ENCODE peak calls at places on chromosomes 5 and 9, in four cellular contexts. One of them, this sample, is unnamed.

GRCh38 chr5:40626834-40627233 is 52.9 kb upstream of the PTGER4 start:
- DNase-seq in tibial nerve: no peak
- DNase-seq in mammary epithelial cell: no peak
- DNase-seq in cardiac fibroblast: no peak
- DNase-seq in this sample: no peak

GRCh38 chr9:116959775-116960174 is 272.7 kb downstream of the TRIM32 start:
- DNase-seq in tibial nerve: no peak
- DNase-seq in mammary epithelial cell: no peak
- DNase-seq in cardiac fibroblast: no peak
- DNase-seq in this sample: no peak

GRCh38 chr9:113616716-113617496 is 153.4 kb downstream of the RGS3 start:
- DNase-seq in tibial nerve: no peak
- DNase-seq in mammary epithelial cell: no peak
- DNase-seq in cardiac fibroblast: no peak
- DNase-seq in this sample: no peak

GRCh38 chr9:121498487-121499176 is 1.0 kb downstream of the GGTA1 start:
- DNase-seq in tibial nerve: peak
- DNase-seq in mammary epithelial cell: peak
- DNase-seq in cardiac fibroblast: peak
- DNase-seq in this sample: peak

GRCh38 chr9:116234091-116234490 is 80.5 kb downstream of the PAPPA start:
- DNase-seq in tibial nerve: no peak
- DNase-seq in mammary epithelial cell: peak
- DNase-seq in cardiac fibroblast: peak
- DNase-seq in this sample: peak

GRCh38 chr5:97478513-97478912 is 295.5 kb upstream of the RIOK2 start:
- DNase-seq in tibial nerve: no peak
- DNase-seq in mammary epithelial cell: no peak
- DNase-seq in cardiac fibroblast: peak
- DNase-seq in this sample: no peak

GRCh38 chr5:127409236-127409921 is 108.1 kb upstream of the PRRC1 start:
- DNase-seq in tibial nerve: no peak
- DNase-seq in mammary epithelial cell: no peak
- DNase-seq in cardiac fibroblast: no peak
- DNase-seq in this sample: peak

GRCh38 chr5:121408778-121409177 is 442.9 kb upstream of the FTMT start:
- DNase-seq in tibial nerve: no peak
- DNase-seq in mammary epithelial cell: no peak
- DNase-seq in cardiac fibroblast: no peak
- DNase-seq in this sample: no peak

GRCh38 chr9:85349046-85349445 is 392.7 kb downstream of the AGTPBP1 start:
- DNase-seq in tibial nerve: no peak
- DNase-seq in mammary epithelial cell: no peak
- DNase-seq in cardiac fibroblast: no peak
- DNase-seq in this sample: no peak

GRCh38 chr5:83474170-83474796 is 2.7 kb downstream of the VCAN start:
- DNase-seq in tibial nerve: peak
- DNase-seq in mammary epithelial cell: peak
- DNase-seq in cardiac fibroblast: peak
- DNase-seq in this sample: peak

GRCh38 chr5:138458353-138458752 is 6.9 kb upstream of the EGR1 start:
- DNase-seq in tibial nerve: no peak
- DNase-seq in mammary epithelial cell: no peak
- DNase-seq in cardiac fibroblast: no peak
- DNase-seq in this sample: no peak

GRCh38 chr5:57859626-57860025 is 377.0 kb upstream of the ACTBL2 start:
- DNase-seq in tibial nerve: no peak
- DNase-seq in mammary epithelial cell: peak
- DNase-seq in cardiac fibroblast: no peak
- DNase-seq in this sample: no peak

GRCh38 chr5:142012186-142012785 is 541 bp downstream of the GNPDA1 start:
- DNase-seq in tibial nerve: peak
- DNase-seq in mammary epithelial cell: peak
- DNase-seq in cardiac fibroblast: peak
- DNase-seq in this sample: peak

GRCh38 chr5:7397005-7397546 is 1.1 kb downstream of the ADCY2 start:
- DNase-seq in tibial nerve: peak
- DNase-seq in mammary epithelial cell: no peak
- DNase-seq in cardiac fibroblast: no peak
- DNase-seq in this sample: peak

GRCh38 chr5:1156754-1157460 is 44.5 kb upstream of the SLC6A19 start:
- DNase-seq in tibial nerve: no peak
- DNase-seq in mammary epithelial cell: no peak
- DNase-seq in cardiac fibroblast: no peak
- DNase-seq in this sample: no peak

GRCh38 chr5:1152771-1153282 is 41.0 kb upstream of the SLC12A7 start:
- DNase-seq in tibial nerve: no peak
- DNase-seq in mammary epithelial cell: no peak
- DNase-seq in cardiac fibroblast: no peak
- DNase-seq in this sample: peak

GRCh38 chr5:1156033-1156753 is 44.3 kb upstream of the SLC12A7 start:
- DNase-seq in tibial nerve: no peak
- DNase-seq in mammary epithelial cell: no peak
- DNase-seq in cardiac fibroblast: no peak
- DNase-seq in this sample: no peak

GRCh38 chr5:1153428-1153827 is 41.6 kb upstream of the SLC12A7 start:
- DNase-seq in tibial nerve: no peak
- DNase-seq in mammary epithelial cell: no peak
- DNase-seq in cardiac fibroblast: no peak
- DNase-seq in this sample: no peak

GRCh38 chr5:1155191-1156032 is 43.5 kb upstream of the SLC12A7 start:
- DNase-seq in tibial nerve: no peak
- DNase-seq in mammary epithelial cell: no peak
- DNase-seq in cardiac fibroblast: no peak
- DNase-seq in this sample: no peak
- H3K4me3 ChIP-seq in tibial nerve: no peak
- H3K4me3 ChIP-seq in mammary epithelial cell: no peak
- H3K4me3 ChIP-seq in cardiac fibroblast: no peak
- H3K4me3 ChIP-seq in this sample: no peak

DNA sequence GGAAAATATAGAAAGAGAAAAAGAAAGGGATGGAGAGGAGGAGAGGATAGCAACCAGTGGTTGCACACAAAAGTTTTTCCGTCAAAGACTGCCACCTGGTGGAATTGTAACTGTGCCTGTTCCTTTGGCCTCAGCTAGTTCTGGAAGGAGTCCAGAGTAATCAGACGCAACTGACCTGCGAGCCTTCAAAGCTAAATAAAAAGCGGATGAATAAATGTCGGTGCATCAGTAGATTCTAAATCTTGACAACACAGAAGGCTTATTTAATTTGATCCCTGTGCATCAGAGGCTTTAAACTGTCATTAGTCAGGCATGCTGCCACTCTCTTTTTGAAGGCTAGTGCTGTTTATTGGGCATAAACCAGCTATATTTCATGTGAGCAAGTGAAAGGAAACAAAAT is 132.9 kb upstream of the ACO1 start:
- DNase-seq in tibial nerve: peak
- DNase-seq in mammary epithelial cell: peak
- DNase-seq in cardiac fibroblast: peak
- DNase-seq in this sample: peak
- H3K4me3 ChIP-seq in tibial nerve: no peak
- H3K4me3 ChIP-seq in mammary epithelial cell: no peak
- H3K4me3 ChIP-seq in cardiac fibroblast: no peak
- H3K4me3 ChIP-seq in this sample: no peak

GRCh38 chr9:73093016-73093739 is 58.5 kb upstream of the ANXA1 start:
- DNase-seq in tibial nerve: no peak
- DNase-seq in mammary epithelial cell: no peak
- DNase-seq in cardiac fibroblast: no peak
- DNase-seq in this sample: no peak
- H3K4me3 ChIP-seq in tibial nerve: no peak
- H3K4me3 ChIP-seq in mammary epithelial cell: no peak
- H3K4me3 ChIP-seq in cardiac fibroblast: no peak
- H3K4me3 ChIP-seq in this sample: peak

GRCh38 chr5:109693535-109694152 is 3.9 kb downstream of the MAN2A1 start:
- DNase-seq in tibial nerve: no peak
- DNase-seq in mammary epithelial cell: peak
- DNase-seq in cardiac fibroblast: peak
- DNase-seq in this sample: peak

GRCh38 chr5:109692852-109693251 is 3.1 kb downstream of the MAN2A1 start:
- DNase-seq in tibial nerve: no peak
- DNase-seq in mammary epithelial cell: no peak
- DNase-seq in cardiac fibroblast: no peak
- DNase-seq in this sample: no peak

GRCh38 chr5:109691248-109691574 is 1.5 kb downstream of the MAN2A1 start:
- DNase-seq in tibial nerve: no peak
- DNase-seq in mammary epithelial cell: no peak
- DNase-seq in cardiac fibroblast: no peak
- DNase-seq in this sample: no peak

GRCh38 chr5:109690456-109691247 is 925 bp downstream of the MAN2A1 start:
- DNase-seq in tibial nerve: peak
- DNase-seq in mammary epithelial cell: peak
- DNase-seq in cardiac fibroblast: peak
- DNase-seq in this sample: peak

GRCh38 chr5:109692011-109692410 is 2.3 kb downstream of the MAN2A1 start:
- DNase-seq in tibial nerve: no peak
- DNase-seq in mammary epithelial cell: peak
- DNase-seq in cardiac fibroblast: peak
- DNase-seq in this sample: peak
- H3K4me3 ChIP-seq in tibial nerve: peak
- H3K4me3 ChIP-seq in mammary epithelial cell: peak
- H3K4me3 ChIP-seq in cardiac fibroblast: no peak
- H3K4me3 ChIP-seq in this sample: peak

DNA sequence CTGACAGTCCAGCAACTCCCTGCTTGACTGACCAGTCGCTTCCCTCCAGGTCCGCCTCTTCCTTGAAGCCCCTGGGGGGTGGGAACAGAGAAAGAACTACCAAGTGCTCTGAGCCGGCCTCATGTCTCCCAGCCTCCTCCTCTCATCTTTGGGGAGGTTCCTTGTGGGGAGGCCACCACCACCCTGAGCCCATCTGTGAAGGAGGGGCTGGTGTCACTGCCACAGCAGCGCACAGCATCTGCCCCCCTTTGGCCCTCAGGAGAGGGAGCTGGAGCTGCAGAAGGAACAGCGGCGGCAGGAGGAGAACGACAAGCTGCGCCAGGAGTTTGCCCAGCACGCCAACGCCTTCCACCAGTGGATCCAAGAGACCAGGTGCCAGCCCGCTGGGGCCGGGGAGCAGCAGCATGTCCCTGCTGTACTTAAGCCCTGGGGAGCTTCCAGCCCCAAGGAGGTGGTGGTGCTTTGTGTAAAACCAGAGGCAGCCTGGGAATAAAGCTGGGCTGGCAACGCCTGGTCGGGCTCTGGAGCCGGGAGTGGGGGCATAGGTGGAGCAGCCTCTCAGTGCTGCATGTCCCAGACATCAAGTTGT is 29.4 kb downstream of the DYNC2I2 start:
- DNase-seq in tibial nerve: no peak
- DNase-seq in mammary epithelial cell: no peak
- DNase-seq in cardiac fibroblast: no peak
- DNase-seq in this sample: no peak
- H3K4me3 ChIP-seq in tibial nerve: no peak
- H3K4me3 ChIP-seq in mammary epithelial cell: no peak
- H3K4me3 ChIP-seq in cardiac fibroblast: no peak
- H3K4me3 ChIP-seq in this sample: no peak

GRCh38 chr5:173686950-173687349 is 70.5 kb upstream of the BOD1 start:
- DNase-seq in tibial nerve: no peak
- DNase-seq in mammary epithelial cell: no peak
- DNase-seq in cardiac fibroblast: no peak
- DNase-seq in this sample: no peak

GRCh38 chr5:173691931-173692330 is 75.5 kb upstream of the BOD1 start:
- DNase-seq in tibial nerve: no peak
- DNase-seq in mammary epithelial cell: no peak
- DNase-seq in cardiac fibroblast: no peak
- DNase-seq in this sample: no peak

GRCh38 chr5:173689171-173689676 is 72.8 kb upstream of the BOD1 start:
- DNase-seq in tibial nerve: no peak
- DNase-seq in mammary epithelial cell: no peak
- DNase-seq in cardiac fibroblast: no peak
- DNase-seq in this sample: no peak

GRCh38 chr5:173688708-173689107 is 72.3 kb upstream of the BOD1 start:
- DNase-seq in tibial nerve: no peak
- DNase-seq in mammary epithelial cell: no peak
- DNase-seq in cardiac fibroblast: no peak
- DNase-seq in this sample: no peak

GRCh38 chr5:173689713-173690360 is 73.4 kb upstream of the BOD1 start:
- DNase-seq in tibial nerve: no peak
- DNase-seq in mammary epithelial cell: no peak
- DNase-seq in cardiac fibroblast: no peak
- DNase-seq in this sample: no peak
- H3K4me3 ChIP-seq in tibial nerve: no peak
- H3K4me3 ChIP-seq in mammary epithelial cell: no peak
- H3K4me3 ChIP-seq in cardiac fibroblast: no peak
- H3K4me3 ChIP-seq in this sample: no peak

GRCh38 chr5:140049713-140050112 is 6.6 kb upstream of the NRG2 start:
- DNase-seq in tibial nerve: no peak
- DNase-seq in mammary epithelial cell: no peak
- DNase-seq in cardiac fibroblast: no peak
- DNase-seq in this sample: no peak

GRCh38 chr5:140054086-140054689 is 11.1 kb upstream of the NRG2 start:
- DNase-seq in tibial nerve: no peak
- DNase-seq in mammary epithelial cell: no peak
- DNase-seq in cardiac fibroblast: no peak
- DNase-seq in this sample: no peak

GRCh38 chr5:140051950-140052349 is 8.9 kb upstream of the NRG2 start:
- DNase-seq in tibial nerve: no peak
- DNase-seq in mammary epithelial cell: no peak
- DNase-seq in cardiac fibroblast: no peak
- DNase-seq in this sample: no peak

GRCh38 chr5:140044041-140044440 is 942 bp upstream of the NRG2 start:
- DNase-seq in tibial nerve: no peak
- DNase-seq in mammary epithelial cell: no peak
- DNase-seq in cardiac fibroblast: no peak
- DNase-seq in this sample: no peak

GRCh38 chr5:140049205-140049604 is 6.1 kb upstream of the NRG2 start:
- DNase-seq in tibial nerve: no peak
- DNase-seq in mammary epithelial cell: no peak
- DNase-seq in cardiac fibroblast: no peak
- DNase-seq in this sample: no peak
- H3K4me3 ChIP-seq in tibial nerve: no peak
- H3K4me3 ChIP-seq in mammary epithelial cell: no peak
- H3K4me3 ChIP-seq in cardiac fibroblast: no peak
- H3K4me3 ChIP-seq in this sample: no peak

This sample was measured in adipocyte.